ENCODE peak calls at places on chromosomes 12 and 14, in six cellular contexts. B, G, J, T, V and O are unnamed samples.

GRCh38 chr14:67269338-67270060 is 28.3 kb downstream of the PALS1 start:
- DNase-seq in G (no peak), B (no peak), J (no peak), V (no peak), T (no peak), O (no peak)

GRCh38 chr12:52351196-52352059 is 15.9 kb downstream of the KRT85 start:
- DNase-seq in B (no peak), G (peak; percentile 42), V (peak; percentile 39), T (no peak), J (no peak), O (peak; percentile 67)

GRCh38 chr14:92676448-92677086 is 71.9 kb downstream of the LGMN start:
- DNase-seq in G (no peak), B (no peak), J (no peak), T (no peak), V (no peak), O (no peak)

GRCh38 chr12:88577537-88577936 is 2.7 kb downstream of the KITLG start:
- DNase-seq in G (no peak), V (no peak), T (no peak), J (no peak), B (peak; percentile 52), O (no peak)

GRCh38 chr12:114936148-114937099 is 252.4 kb upstream of the TBX3 start:
- DNase-seq in J (no peak), V (no peak), G (no peak), B (no peak), T (no peak), O (no peak)

GRCh38 chr14:21191809-21192446 is 36.1 kb upstream of the OR5AU1 start:
- DNase-seq in B (peak; percentile 90), G (peak; percentile 50), J (peak; percentile 76), V (peak; percentile 74), T (peak; percentile 19), O (peak; percentile 29)

GRCh38 chr12:42145552-42146215 is 1.0 kb upstream of the GXYLT1 start:
- DNase-seq in B (no peak), T (no peak), G (no peak), J (no peak), V (no peak), O (no peak)

GRCh38 chr14:93045965-93046695 is 69.6 kb downstream of the ITPK1 start:
- DNase-seq in T (no peak), V (no peak), J (no peak), G (no peak), B (no peak), O (no peak)

GRCh38 chr14:104442611-104443390 is 136.8 kb upstream of the C14orf180 start:
- DNase-seq in J (peak; percentile 19), V (no peak), G (no peak), B (no peak), T (no peak), O (no peak)

GRCh38 chr12:43255642-43256041 is 296.4 kb downstream of the ADAMTS20 start:
- DNase-seq in J (no peak), B (no peak), V (no peak), T (no peak), G (no peak), O (no peak)

GRCh38 chr14:64727551-64728071 is 23.4 kb downstream of the PLEKHG3 start:
- DNase-seq in T (no peak), J (no peak), V (no peak), G (no peak), B (no peak), O (no peak)

GRCh38 chr14:105838107-105838506 is 311.7 kb downstream of the TMEM121 start:
- DNase-seq in T (no peak), G (no peak), V (no peak), B (no peak), J (no peak), O (no peak)

GRCh38 chr14:75531660-75532317 is 9.5 kb downstream of the BATF start:
- DNase-seq in V (no peak), J (no peak), G (no peak), T (no peak), B (no peak), O (no peak)

GRCh38 chr12:112218150-112218549 is 92.8 kb downstream of the TRAFD1 start:
- DNase-seq in T (no peak), V (no peak), G (no peak), J (no peak), B (no peak), O (no peak)

GRCh38 chr12:57430117-57430930 is 519 bp downstream of the R3HDM2 start:
- DNase-seq in V (no peak), B (peak; percentile 86), G (peak; percentile 33), T (peak; percentile 11), J (peak; percentile 42), O (no peak)

GRCh38 chr14:95432152-95433093 is 84.0 kb downstream of the SYNE3 start:
- DNase-seq in T (peak; percentile 21), V (no peak), G (no peak), J (no peak), B (peak; percentile 33), O (peak; percentile 69)

GRCh38 chr12:50569321-50569720 is 64.5 kb downstream of the DIP2B start:
- DNase-seq in B (no peak), V (no peak), T (no peak), G (no peak), J (no peak), O (no peak)

GRCh38 chr12:131093971-131094830 is 140.5 kb downstream of the ADGRD1 start:
- DNase-seq in J (no peak), G (no peak), V (no peak), T (no peak), B (no peak), O (no peak)

GRCh38 chr12:127169321-127170270 is 1097.4 kb upstream of the TMEM132C start:
- DNase-seq in T (no peak), G (no peak), J (no peak), V (no peak), B (no peak), O (no peak)

GRCh38 chr14:89296281-89296745 is 120.7 kb downstream of the FOXN3 start:
- DNase-seq in J (no peak), B (no peak), T (no peak), G (no peak), V (no peak), O (no peak)

GRCh38 chr14:22482782-22483553 is 106.1 kb downstream of the DAD1 start:
- DNase-seq in T (no peak), V (no peak), J (no peak), B (no peak), G (no peak), O (no peak)

GRCh38 chr12:105928436-105928835 is 210.3 kb downstream of the NUAK1 start:
- DNase-seq in G (no peak), T (no peak), B (no peak), V (no peak), J (peak; percentile 31), O (no peak)

GRCh38 chr12:92341333-92341691 is 195.7 kb upstream of the BTG1 start:
- DNase-seq in T (no peak), B (no peak), J (no peak), G (no peak), V (no peak), O (no peak)